ENCODE peak calls at places on chromosomes 4 and X, in nine cellular contexts. One of them, this sample, is unnamed.

GRCh38 chrX:154059231-154059630 is 38.3 kb downstream of the MECP2 start:
- DNase-seq in HT1080: no peak
- DNase-seq in AG20443: peak
- DNase-seq in dermis microvascular lymphatic vessel endothelial cell: no peak
- DNase-seq in D341Med: no peak
- DNase-seq in fibroblast of pulmonary artery: no peak
- DNase-seq in aorta: no peak
- DNase-seq in ACHN: no peak
- DNase-seq in HEK293T: no peak
- DNase-seq in this sample: no peak

GRCh38 chrX:156001667-156002021 is 4.1 kb downstream of the IL9R start:
- DNase-seq in HT1080: no peak
- DNase-seq in AG20443: no peak
- DNase-seq in dermis microvascular lymphatic vessel endothelial cell: no peak
- DNase-seq in D341Med: no peak
- DNase-seq in fibroblast of pulmonary artery: no peak
- DNase-seq in aorta: no peak
- DNase-seq in ACHN: no peak
- DNase-seq in HEK293T: no peak
- DNase-seq in this sample: no peak

GRCh38 chr4:175380841-175381240 is 431.2 kb downstream of the GPM6A start:
- DNase-seq in HT1080: no peak
- DNase-seq in AG20443: no peak
- DNase-seq in dermis microvascular lymphatic vessel endothelial cell: no peak
- DNase-seq in D341Med: no peak
- DNase-seq in fibroblast of pulmonary artery: no peak
- DNase-seq in aorta: no peak
- DNase-seq in ACHN: no peak
- DNase-seq in HEK293T: no peak
- DNase-seq in this sample: no peak

GRCh38 chr4:184349283-184350039 is 124.9 kb downstream of the IRF2 start:
- DNase-seq in HT1080: no peak
- DNase-seq in AG20443: no peak
- DNase-seq in dermis microvascular lymphatic vessel endothelial cell: no peak
- DNase-seq in D341Med: no peak
- DNase-seq in fibroblast of pulmonary artery: no peak
- DNase-seq in aorta: no peak
- DNase-seq in ACHN: no peak
- DNase-seq in HEK293T: no peak
- DNase-seq in this sample: no peak

GRCh38 chr4:114598191-114599121 is at the start of gene UGT8:
- DNase-seq in HT1080: no peak
- DNase-seq in AG20443: peak
- DNase-seq in dermis microvascular lymphatic vessel endothelial cell: no peak
- DNase-seq in D341Med: peak
- DNase-seq in fibroblast of pulmonary artery: peak
- DNase-seq in aorta: peak
- DNase-seq in ACHN: peak
- DNase-seq in HEK293T: peak
- DNase-seq in this sample: peak

GRCh38 chrX:154348114-154348531 is 26.3 kb downstream of the FLNA start:
- DNase-seq in HT1080: peak
- DNase-seq in AG20443: no peak
- DNase-seq in dermis microvascular lymphatic vessel endothelial cell: no peak
- DNase-seq in D341Med: no peak
- DNase-seq in fibroblast of pulmonary artery: no peak
- DNase-seq in aorta: no peak
- DNase-seq in ACHN: peak
- DNase-seq in HEK293T: no peak
- DNase-seq in this sample: no peak

GRCh38 chr4:110544594-110544993 is 68.6 kb downstream of the ENPEP start:
- DNase-seq in HT1080: no peak
- DNase-seq in AG20443: no peak
- DNase-seq in dermis microvascular lymphatic vessel endothelial cell: no peak
- DNase-seq in D341Med: no peak
- DNase-seq in fibroblast of pulmonary artery: no peak
- DNase-seq in aorta: no peak
- DNase-seq in ACHN: no peak
- DNase-seq in HEK293T: no peak
- DNase-seq in this sample: no peak

GRCh38 chr4:150229538-150229937 is 151.3 kb downstream of the DCLK2 start:
- DNase-seq in HT1080: peak
- DNase-seq in AG20443: no peak
- DNase-seq in dermis microvascular lymphatic vessel endothelial cell: no peak
- DNase-seq in D341Med: no peak
- DNase-seq in fibroblast of pulmonary artery: peak
- DNase-seq in aorta: no peak
- DNase-seq in ACHN: no peak
- DNase-seq in HEK293T: no peak
- DNase-seq in this sample: peak

GRCh38 chrX:22105231-22105630 is 73.1 kb downstream of the PHEX start:
- DNase-seq in HT1080: no peak
- DNase-seq in AG20443: peak
- DNase-seq in dermis microvascular lymphatic vessel endothelial cell: no peak
- DNase-seq in D341Med: no peak
- DNase-seq in fibroblast of pulmonary artery: peak
- DNase-seq in aorta: no peak
- DNase-seq in ACHN: no peak
- DNase-seq in HEK293T: no peak
- DNase-seq in this sample: no peak

GRCh38 chr4:29326816-29327215 is 1393.4 kb upstream of the PCDH7 start:
- DNase-seq in HT1080: peak
- DNase-seq in AG20443: no peak
- DNase-seq in dermis microvascular lymphatic vessel endothelial cell: peak
- DNase-seq in D341Med: no peak
- DNase-seq in fibroblast of pulmonary artery: peak
- DNase-seq in aorta: no peak
- DNase-seq in ACHN: no peak
- DNase-seq in HEK293T: no peak
- DNase-seq in this sample: no peak

GRCh38 chr4:76197971-76198410 is 15.6 kb downstream of the SCARB2 start:
- DNase-seq in HT1080: no peak
- DNase-seq in AG20443: peak
- DNase-seq in dermis microvascular lymphatic vessel endothelial cell: no peak
- DNase-seq in D341Med: peak
- DNase-seq in fibroblast of pulmonary artery: peak
- DNase-seq in aorta: no peak
- DNase-seq in ACHN: no peak
- DNase-seq in HEK293T: no peak
- DNase-seq in this sample: no peak

GRCh38 chrX:25048176-25048575 is 32.4 kb upstream of the ARX start:
- DNase-seq in HT1080: no peak
- DNase-seq in AG20443: no peak
- DNase-seq in dermis microvascular lymphatic vessel endothelial cell: no peak
- DNase-seq in D341Med: no peak
- DNase-seq in fibroblast of pulmonary artery: no peak
- DNase-seq in aorta: no peak
- DNase-seq in ACHN: no peak
- DNase-seq in HEK293T: no peak
- DNase-seq in this sample: no peak

GRCh38 chrX:111490683-111491082 is 20.8 kb upstream of the SERTM2 start:
- DNase-seq in HT1080: no peak
- DNase-seq in AG20443: no peak
- DNase-seq in dermis microvascular lymphatic vessel endothelial cell: no peak
- DNase-seq in D341Med: no peak
- DNase-seq in fibroblast of pulmonary artery: no peak
- DNase-seq in aorta: no peak
- DNase-seq in ACHN: no peak
- DNase-seq in HEK293T: no peak
- DNase-seq in this sample: no peak

GRCh38 chr4:114997596-114997995 is 115.8 kb downstream of the NDST4 start:
- DNase-seq in HT1080: peak
- DNase-seq in AG20443: no peak
- DNase-seq in dermis microvascular lymphatic vessel endothelial cell: no peak
- DNase-seq in D341Med: no peak
- DNase-seq in fibroblast of pulmonary artery: peak
- DNase-seq in aorta: no peak
- DNase-seq in ACHN: no peak
- DNase-seq in HEK293T: no peak
- DNase-seq in this sample: no peak

GRCh38 chr4:76781698-76782595 is 116.0 kb downstream of the SOWAHB start:
- DNase-seq in HT1080: peak
- DNase-seq in AG20443: peak
- DNase-seq in dermis microvascular lymphatic vessel endothelial cell: no peak
- DNase-seq in D341Med: no peak
- DNase-seq in fibroblast of pulmonary artery: peak
- DNase-seq in aorta: no peak
- DNase-seq in ACHN: peak
- DNase-seq in HEK293T: no peak
- DNase-seq in this sample: peak

GRCh38 chr4:120291541-120291940 is 224.9 kb upstream of the MAD2L1 start:
- DNase-seq in HT1080: peak
- DNase-seq in AG20443: no peak
- DNase-seq in dermis microvascular lymphatic vessel endothelial cell: no peak
- DNase-seq in D341Med: no peak
- DNase-seq in fibroblast of pulmonary artery: no peak
- DNase-seq in aorta: no peak
- DNase-seq in ACHN: no peak
- DNase-seq in HEK293T: no peak
- DNase-seq in this sample: no peak

GRCh38 chr4:128823025-128823661 is 13.6 kb downstream of the JADE1 start:
- DNase-seq in HT1080: peak
- DNase-seq in AG20443: peak
- DNase-seq in dermis microvascular lymphatic vessel endothelial cell: no peak
- DNase-seq in D341Med: no peak
- DNase-seq in fibroblast of pulmonary artery: peak
- DNase-seq in aorta: no peak
- DNase-seq in ACHN: no peak
- DNase-seq in HEK293T: no peak
- DNase-seq in this sample: peak

GRCh38 chr4:167622481-167623240 is 388.4 kb upstream of the SPOCK3 start:
- DNase-seq in HT1080: peak
- DNase-seq in AG20443: peak
- DNase-seq in dermis microvascular lymphatic vessel endothelial cell: no peak
- DNase-seq in D341Med: peak
- DNase-seq in fibroblast of pulmonary artery: peak
- DNase-seq in aorta: no peak
- DNase-seq in ACHN: peak
- DNase-seq in HEK293T: peak
- DNase-seq in this sample: peak

GRCh38 chr4:48331577-48332340 is 9.6 kb upstream of the SLAIN2 start:
- DNase-seq in HT1080: peak
- DNase-seq in AG20443: peak
- DNase-seq in dermis microvascular lymphatic vessel endothelial cell: no peak
- DNase-seq in D341Med: no peak
- DNase-seq in fibroblast of pulmonary artery: peak
- DNase-seq in aorta: no peak
- DNase-seq in ACHN: no peak
- DNase-seq in HEK293T: no peak
- DNase-seq in this sample: peak